ENCODE peak calls at places on chromosomes 3 and 15, in five cellular contexts. H, L, G, P and M are unnamed samples.

GRCh38 chr3:59563072-59563605 is 513.3 kb upstream of the CFAP20DC start:
- DNase-seq in H (no peak), L (no peak), G (no peak), P (no peak), M (no peak)

GRCh38 chr3:119237299-119237698 is 3.4 kb downstream of the B4GALT4 start:
- DNase-seq in L (no peak), H (no peak), G (no peak), P (no peak), M (no peak)

GRCh38 chr15:91407237-91407889 is 307.3 kb downstream of the SV2B start:
- DNase-seq in P (no peak), L (peak; percentile 23), H (peak; percentile 49), G (no peak), M (no peak)

GRCh38 chr3:138824114-138824506 is 10.6 kb downstream of the PIK3CB start:
- DNase-seq in H (no peak), L (no peak), P (no peak), G (no peak), M (no peak)

GRCh38 chr3:13113346-13114335 is 40.4 kb upstream of the IQSEC1 start:
- DNase-seq in P (no peak), G (no peak), H (no peak), L (no peak), M (no peak)

GRCh38 chr3:73086071-73086494 is 24.6 kb downstream of the EBLN2 start:
- DNase-seq in L (peak; percentile 35), G (peak; percentile 69), H (no peak), P (peak; percentile 42), M (no peak)

GRCh38 chr3:123421353-123422174 is 27.3 kb downstream of the ADCY5 start:
- DNase-seq in P (peak; percentile 50), G (peak; percentile 78), L (no peak), H (peak; percentile 62), M (no peak)

GRCh38 chr3:55526332-55527030 is 39.4 kb upstream of the WNT5A start:
- DNase-seq in P (no peak), L (no peak), H (no peak), G (no peak), M (no peak)

GRCh38 chr15:101151286-101151685 is 100.6 kb downstream of the CHSY1 start:
- DNase-seq in G (no peak), P (peak; percentile 42), H (no peak), L (no peak), M (no peak)

GRCh38 chr3:40980467-40980866 is 218.8 kb upstream of the CTNNB1 start:
- DNase-seq in H (no peak), P (no peak), L (no peak), G (no peak), M (no peak)

GRCh38 chr15:90529008-90529368 is 735 bp upstream of the CRTC3 start:
- DNase-seq in L (no peak), G (no peak), P (no peak), H (no peak), M (no peak)

GRCh38 chr15:31271224-31271635 is 55.4 kb upstream of the KLF13 start:
- DNase-seq in L (no peak), P (no peak), H (no peak), G (no peak), M (no peak)

GRCh38 chr3:183287301-183287971 is 34.4 kb downstream of the B3GNT5 start:
- DNase-seq in H (no peak), G (no peak), P (no peak), L (no peak), M (no peak)

GRCh38 chr3:29850641-29851040 is 569.8 kb downstream of the RBMS3 start:
- DNase-seq in L (no peak), P (no peak), H (no peak), G (no peak), M (no peak)

DNA sequence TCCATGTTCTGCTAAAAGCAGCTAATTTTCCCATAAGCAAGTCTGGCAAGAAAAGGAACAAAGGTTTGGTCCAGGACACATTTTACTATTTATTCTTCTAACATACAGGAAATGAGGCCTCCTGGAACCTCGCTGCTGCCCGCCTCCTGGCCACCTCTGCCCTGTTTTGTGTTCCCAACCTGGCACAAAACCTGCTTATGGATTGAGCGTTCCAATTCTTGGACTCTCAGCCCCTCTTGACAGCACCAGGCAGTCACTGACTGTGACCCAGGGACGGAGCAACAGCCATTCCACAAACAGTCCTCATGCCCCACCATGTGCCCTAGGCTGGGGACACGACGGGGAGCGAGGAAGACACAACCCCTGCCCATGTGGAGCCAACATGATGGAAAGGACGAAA is 11.6 kb upstream of the SSUH2 start:
- DNase-seq in L (no peak), G (no peak), P (no peak), H (no peak), M (no peak)
- H3K27ac ChIP-seq in L (no peak overlapping the region), G (no peak overlapping the region), P (no peak overlapping the region), H (no peak overlapping the region), M (no peak overlapping the region)

GRCh38 chr15:88124199-88124598 is 132.3 kb downstream of the NTRK3 start:
- DNase-seq in L (no peak), P (no peak), G (no peak), H (no peak), M (no peak)
- H3K27ac ChIP-seq in L (no peak overlapping the region), P (no peak overlapping the region), G (no peak overlapping the region), H (no peak overlapping the region), M (no peak overlapping the region)

GRCh38 chr3:174480767-174481166 is 378.4 kb upstream of the NAALADL2 start:
- DNase-seq in P (no peak), L (no peak), H (no peak), G (no peak), M (no peak)
- H3K27ac ChIP-seq in P (no peak overlapping the region), L (no peak overlapping the region), H (no peak overlapping the region), G (no peak overlapping the region), M (no peak overlapping the region)

GRCh38 chr15:83927704-83928391 is 273.9 kb downstream of the ADAMTSL3 start:
- DNase-seq in G (no peak), P (no peak), H (no peak), L (no peak), M (no peak)

GRCh38 chr15:83928878-83929418 is 275.0 kb downstream of the ADAMTSL3 start:
- DNase-seq in P (no peak), H (no peak), G (no peak), L (no peak), M (no peak)

GRCh38 chr15:83922895-83923294 is 269.0 kb downstream of the ADAMTSL3 start:
- DNase-seq in G (no peak), H (no peak), L (no peak), P (no peak), M (no peak)

GRCh38 chr15:83928392-83928734 is 274.4 kb downstream of the ADAMTSL3 start:
- DNase-seq in H (no peak), G (no peak), L (no peak), P (no peak), M (no peak)

DNA sequence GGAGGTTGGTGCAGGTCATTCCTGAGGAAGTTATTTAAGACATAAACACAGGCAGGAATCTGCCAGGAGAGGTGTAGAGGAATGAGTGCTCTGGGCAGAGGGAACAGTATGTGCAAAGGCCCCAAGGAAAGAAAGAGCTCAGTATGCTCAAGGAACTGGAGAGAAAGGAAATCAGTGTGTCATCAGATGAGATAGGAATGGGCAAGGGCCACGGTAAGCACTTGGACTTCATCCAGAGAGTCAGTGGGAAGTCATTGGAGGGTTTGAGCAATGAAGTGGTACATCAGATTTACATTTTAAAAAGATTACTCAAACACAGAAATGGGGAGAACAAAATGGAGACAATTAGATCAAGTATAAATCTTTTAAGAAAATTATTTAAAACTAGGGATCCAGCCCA is 272.2 kb downstream of the ADAMTSL3 start:
- DNase-seq in H (no peak), L (no peak), P (no peak), G (no peak), M (no peak)
- H3K27ac ChIP-seq in H (no peak overlapping the region), L (no peak overlapping the region), P (no peak overlapping the region), G (no peak overlapping the region), M (no peak overlapping the region)

DNA sequence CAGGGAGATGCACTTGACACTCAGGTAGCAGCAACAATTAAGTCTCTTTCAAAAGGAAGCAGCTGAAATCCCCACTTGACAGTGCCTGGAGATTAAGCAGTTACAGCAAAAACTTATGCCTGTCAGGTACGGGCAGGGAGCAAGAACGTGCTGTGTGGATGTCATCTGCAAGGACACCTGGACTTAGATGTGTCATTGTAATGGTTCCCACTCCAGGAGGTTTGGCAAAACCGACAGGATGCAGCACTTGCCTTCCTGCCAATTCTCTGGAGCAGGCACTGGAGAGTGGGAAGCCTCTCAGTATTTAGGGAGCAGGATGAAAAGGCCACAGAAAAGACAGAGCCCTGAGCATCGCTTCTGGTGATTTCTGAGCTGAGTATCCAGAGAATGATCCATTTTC is 292.4 kb downstream of the PDCD6IP start:
- DNase-seq in G (no peak), P (no peak), L (no peak), H (no peak), M (no peak)
- H3K27ac ChIP-seq in G (no peak overlapping the region), P (no peak overlapping the region), L (no peak overlapping the region), H (no peak overlapping the region), M (no peak overlapping the region)